ENCODE peak calls at places on chromosomes 11 and 22, in seven cellular contexts. S is HuH-7; K is naive thymus-derived CD8-positive, alpha-beta T cell; B is stimulated activated CD4-positive, alpha-beta T cell treated with anti-CD3 and anti-CD28 coated beads, Interleukin-1b, Interleukin-23, amount 100 ng/mL, for 24 hours; Q is lung microvascular endothelial cell; H is activated CD4-positive, alpha-beta memory T cell treated with anti-CD3 and anti-CD28 coated beads, Interleukin-2, amount 10 ng/mL, durations not matched to agents 7 days and 5 days; A is lower leg skin. U is an unnamed sample.

GRCh38 chr11:72224587-72225410 is at the start of gene INPPL1:
- DNase-seq in S (no peak), K (peak; percentile 31), B (no peak), Q (peak; percentile 37), H (peak; percentile 55), A (peak; percentile 87), U (no peak)

GRCh38 chr11:123218451-123218850 is 23.4 kb upstream of the CLMP start:
- DNase-seq in S (no peak), K (no peak), B (no peak), Q (no peak), H (no peak), A (no peak), U (no peak)

GRCh38 chr11:66904561-66904960 is 47.7 kb downstream of the LRFN4 start:
- DNase-seq in S (no peak), K (no peak), B (no peak), Q (no peak), H (no peak), A (no peak), U (no peak)

GRCh38 chr11:123409886-123410549 is 20.1 kb upstream of the GRAMD1B start:
- DNase-seq in S (no peak), K (no peak), B (no peak), Q (no peak), H (no peak), A (no peak), U (no peak)

GRCh38 chr11:121535122-121535796 is 82.5 kb upstream of the SORL1-AS1 start:
- DNase-seq in S (no peak), K (no peak), B (no peak), Q (no peak), H (no peak), A (no peak), U (no peak)

GRCh38 chr11:27485930-27486773 is 13.6 kb upstream of the LGR4 start:
- DNase-seq in S (no peak), K (peak; percentile 58), B (no peak), Q (peak; percentile 72), H (no peak), A (no peak), U (peak; percentile 75)

GRCh38 chr11:130024356-130024755 is 21.7 kb upstream of the PRDM10 start:
- DNase-seq in S (no peak), K (no peak), B (no peak), Q (peak; percentile 50), H (no peak), A (no peak), U (peak; percentile 32)

GRCh38 chr11:1529286-1529685 is 42.7 kb upstream of the MOB2 start:
- DNase-seq in S (no peak), K (no peak), B (no peak), Q (no peak), H (no peak), A (no peak), U (no peak)

GRCh38 chr11:45096636-45097035 is 49.8 kb upstream of the PRDM11 start:
- DNase-seq in S (no peak), K (no peak), B (no peak), Q (no peak), H (peak; percentile 1), A (peak; percentile 73), U (no peak)

GRCh38 chr11:103476874-103477273 is 367.6 kb downstream of the DYNC2H1 start:
- DNase-seq in S (no peak), K (no peak), B (no peak), Q (no peak), H (no peak), A (no peak), U (no peak)

GRCh38 chr11:67276821-67277230 is 10.6 kb downstream of the GRK2 start:
- DNase-seq in S (no peak), K (peak; percentile 45), B (no peak), Q (peak; percentile 40), H (peak; percentile 64), A (no peak), U (peak; percentile 66)

GRCh38 chr11:2702771-2703486 is 3.1 kb upstream of the KCNQ1OT1 start:
- DNase-seq in S (no peak), K (no peak), B (no peak), Q (no peak), H (no peak), A (peak; percentile 76), U (no peak)

GRCh38 chr11:78835646-78836045 is 261.0 kb upstream of the NARS2 start:
- DNase-seq in S (no peak), K (no peak), B (no peak), Q (no peak), H (no peak), A (peak; percentile 5), U (no peak)

GRCh38 chr11:10898003-10898762 is 40.3 kb upstream of the ZBED5 start:
- DNase-seq in S (no peak), K (no peak), B (no peak), Q (no peak), H (no peak), A (no peak), U (no peak)

GRCh38 chr22:43262990-43263644 is 76.2 kb upstream of the TTLL12 start:
- DNase-seq in S (peak; percentile 83), K (no peak), B (no peak), Q (peak; percentile 80), H (peak; percentile 75), A (no peak), U (no peak)

GRCh38 chr22:50396751-50397370 is 53.7 kb downstream of the PPP6R2 start:
- DNase-seq in S (peak; percentile 84), K (no peak), B (no peak), Q (no peak), H (peak; percentile 42), A (no peak), U (peak; percentile 53)

GRCh38 chr11:123561046-123561781 is 93.2 kb downstream of the SCN3B start:
- DNase-seq in S (no peak), K (no peak), B (no peak), Q (peak; percentile 60), H (no peak), A (no peak), U (no peak)

GRCh38 chr11:69553416-69554357 is 72.2 kb downstream of the LINC01488 start:
- DNase-seq in S (no peak), K (no peak), B (no peak), Q (no peak), H (no peak), A (no peak), U (no peak)

GRCh38 chr11:80414766-80415165 is 973.9 kb upstream of the TENM4 start:
- DNase-seq in S (no peak), K (no peak), B (no peak), Q (peak; percentile 59), H (no peak), A (no peak), U (peak; percentile 74)

GRCh38 chr11:798093-798713 is at the start of gene SLC25A22:
- DNase-seq in S (peak; percentile 95), K (peak; percentile 87), B (peak; percentile 59), Q (peak; percentile 87), H (peak; percentile 87), A (peak; percentile 93), U (peak; percentile 71)

GRCh38 chr11:86069408-86070086 is 663 bp upstream of the PICALM start:
- DNase-seq in S (peak; percentile 41), K (no peak), B (no peak), Q (peak; percentile 98), H (no peak), A (no peak), U (peak; percentile 98)

GRCh38 chr11:65204646-65205601 is 23.2 kb downstream of the CAPN1 start:
- DNase-seq in S (peak; percentile 86), K (peak; percentile 56), B (peak; percentile 19), Q (peak; percentile 54), H (peak; percentile 51), A (peak; percentile 79), U (peak; percentile 40)

GRCh38 chr11:33658195-33658900 is 42.3 kb downstream of the C11orf91 start:
- DNase-seq in S (peak; percentile 28), K (no peak), B (no peak), Q (no peak), H (no peak), A (no peak), U (no peak)

GRCh38 chr11:124717786-124718634 is 21.7 kb upstream of the NRGN start:
- DNase-seq in S (no peak), K (peak; percentile 43), B (no peak), Q (peak; percentile 28), H (no peak), A (no peak), U (peak; percentile 78)

GRCh38 chr11:45022294-45023064 is 71.8 kb upstream of the TP53I11 start:
- DNase-seq in S (no peak), K (no peak), B (no peak), Q (no peak), H (no peak), A (no peak), U (no peak)

GRCh38 chr11:117547188-117547831 is 219.7 kb downstream of the CEP164 start:
- DNase-seq in S (no peak), K (no peak), B (no peak), Q (no peak), H (no peak), A (no peak), U (no peak)

GRCh38 chr11:19628018-19628417 is 84.6 kb upstream of the NAV2 start:
- DNase-seq in S (no peak), K (no peak), B (no peak), Q (peak; percentile 59), H (no peak), A (peak; percentile 95), U (peak; percentile 52)

GRCh38 chr11:31870609-31871309 is 59.6 kb upstream of the PAX6 start:
- DNase-seq in S (peak; percentile 81), K (peak; percentile 14), B (no peak), Q (peak; percentile 71), H (peak; percentile 21), A (peak; percentile 86), U (peak; percentile 62)

GRCh38 chr11:82557274-82557673 is 176.4 kb downstream of the FAM181B start:
- DNase-seq in S (no peak), K (no peak), B (no peak), Q (no peak), H (no peak), A (no peak), U (no peak)

GRCh38 chr11:119518746-119519382 is 95.9 kb upstream of the THY1 start:
- DNase-seq in S (peak; percentile 29), K (no peak), B (no peak), Q (peak; percentile 53), H (no peak), A (no peak), U (peak; percentile 25)

GRCh38 chr11:64742940-64743590 is 877 bp downstream of the RASGRP2 start:
- DNase-seq in S (peak; percentile 87), K (peak; percentile 80), B (peak; percentile 54), Q (peak; percentile 49), H (peak; percentile 79), A (peak; percentile 96), U (peak; percentile 32)

GRCh38 chr11:119759324-119759723 is 30.3 kb upstream of the NECTIN1 start:
- DNase-seq in S (no peak), K (no peak), B (no peak), Q (no peak), H (no peak), A (no peak), U (no peak)

GRCh38 chr11:78961938-78962701 is 387.5 kb upstream of the NARS2 start:
- DNase-seq in S (no peak), K (no peak), B (no peak), Q (peak; percentile 8), H (no peak), A (peak; percentile 68), U (peak; percentile 29)

GRCh38 chr11:70610561-70610960 is 212.2 kb downstream of the CTTN start:
- DNase-seq in S (no peak), K (no peak), B (no peak), Q (no peak), H (no peak), A (no peak), U (no peak)

GRCh38 chr11:70067591-70068341 is 10.4 kb upstream of the ANO1 start:
- DNase-seq in S (peak; percentile 70), K (no peak), B (no peak), Q (no peak), H (peak; percentile 12), A (peak; percentile 78), U (no peak)

GRCh38 chr11:124329787-124330478 is 9.9 kb upstream of the OR8D2 start:
- DNase-seq in S (no peak), K (no peak), B (no peak), Q (no peak), H (no peak), A (no peak), U (peak; percentile 20)

GRCh38 chr22:19477321-19478085 is 1.5 kb downstream of the UFD1 start:
- DNase-seq in S (no peak), K (peak; percentile 16), B (no peak), Q (peak; percentile 38), H (no peak), A (no peak), U (peak; percentile 49)

GRCh38 chr11:11620966-11621880 is 582 bp downstream of the GALNT18 start:
- DNase-seq in S (no peak), K (no peak), B (no peak), Q (peak; percentile 67), H (peak; percentile 21), A (no peak), U (peak; percentile 5)

U was measured in endothelial cell of umbilical vein.